ENCODE peak calls at places on chromosomes 1 and 21, in eight cellular contexts. Y is osteocyte, R is right atrium auricular region, M is psoas muscle, N is GM23338, S is Calu3, W is AG10803, J is dorsolateral prefrontal cortex. U is an unnamed sample.
A peak's percentile ranks its signal among the peaks of the same experiment; 100 is the strongest.

GRCh38 chr1:2412395-2412772 is at the start of gene PEX10:
- DNase-seq in Y (peak; percentile 99), R (peak; percentile 95), M (peak; percentile 98), N (peak; percentile 98), S (peak; percentile 98), W (peak; percentile 92), J (peak; percentile 89), U (peak; percentile 99)

GRCh38 chr1:93681095-93681548 is 515 bp downstream of the BCAR3 start:
- DNase-seq in Y (no peak), R (no peak), M (peak; percentile 29), N (no peak), S (no peak), W (no peak), J (no peak), U (no peak)

GRCh38 chr1:225811622-225812487 is 1.9 kb downstream of the EPHX1 start:
- DNase-seq in Y (no peak), R (peak; percentile 61), M (no peak), N (peak; percentile 80), S (no peak), W (peak; percentile 25), J (peak; percentile 42), U (no peak)

GRCh38 chr1:183185941-183186490 is at the start of gene LAMC2:
- DNase-seq in Y (no peak), R (no peak), M (no peak), N (peak; percentile 93), S (peak; percentile 96), W (no peak), J (no peak), U (no peak)

GRCh38 chr21:46191686-46192575 is 7.7 kb upstream of the SPATC1L start:
- DNase-seq in Y (peak; percentile 73), R (peak; percentile 54), M (no peak), N (no peak), S (no peak), W (no peak), J (peak; percentile 24), U (no peak)

GRCh38 chr21:32456497-32456918 is 44.0 kb downstream of the EVA1C start:
- DNase-seq in Y (no peak), R (no peak), M (no peak), N (no peak), S (no peak), W (peak; percentile 48), J (no peak), U (no peak)

GRCh38 chr1:168234846-168235547 is 9.2 kb downstream of the SFT2D2 start:
- DNase-seq in Y (no peak), R (no peak), M (no peak), N (peak; percentile 86), S (peak; percentile 70), W (no peak), J (no peak), U (no peak)

GRCh38 chr1:203189951-203190352 is 3.4 kb upstream of the CHI3L1 start:
- DNase-seq in Y (no peak), R (no peak), M (no peak), N (no peak), S (no peak), W (peak; percentile 50), J (no peak), U (no peak)

GRCh38 chr1:1299686-1300351 is 7.9 kb downstream of the ACAP3 start:
- DNase-seq in Y (no peak), R (no peak), M (no peak), N (peak; percentile 78), S (peak; percentile 48), W (no peak), J (no peak), U (no peak)

GRCh38 chr1:1302006-1302430 is 5.7 kb downstream of the ACAP3 start:
- DNase-seq in Y (no peak), R (no peak), M (no peak), N (peak; percentile 63), S (no peak), W (no peak), J (no peak), U (no peak)

GRCh38 chr1:1298861-1299685 is 8.7 kb downstream of the ACAP3 start:
- DNase-seq in Y (no peak), R (no peak), M (no peak), N (peak; percentile 94), S (no peak), W (no peak), J (peak; percentile 97), U (no peak)

GRCh38 chr1:1297802-1298424 is 9.8 kb downstream of the ACAP3 start:
- DNase-seq in Y (no peak), R (no peak), M (no peak), N (no peak), S (no peak), W (no peak), J (no peak), U (no peak)

GRCh38 chr1:1300352-1300739 is 7.4 kb downstream of the ACAP3 start:
- DNase-seq in Y (no peak), R (no peak), M (no peak), N (no peak), S (no peak), W (no peak), J (no peak), U (no peak)
- TF ChIP-seq CTCF in Y (no peak), R (no peak), M (no peak), N (no peak), S (no peak), W (no peak), J (no peak), U (no peak)

DNA sequence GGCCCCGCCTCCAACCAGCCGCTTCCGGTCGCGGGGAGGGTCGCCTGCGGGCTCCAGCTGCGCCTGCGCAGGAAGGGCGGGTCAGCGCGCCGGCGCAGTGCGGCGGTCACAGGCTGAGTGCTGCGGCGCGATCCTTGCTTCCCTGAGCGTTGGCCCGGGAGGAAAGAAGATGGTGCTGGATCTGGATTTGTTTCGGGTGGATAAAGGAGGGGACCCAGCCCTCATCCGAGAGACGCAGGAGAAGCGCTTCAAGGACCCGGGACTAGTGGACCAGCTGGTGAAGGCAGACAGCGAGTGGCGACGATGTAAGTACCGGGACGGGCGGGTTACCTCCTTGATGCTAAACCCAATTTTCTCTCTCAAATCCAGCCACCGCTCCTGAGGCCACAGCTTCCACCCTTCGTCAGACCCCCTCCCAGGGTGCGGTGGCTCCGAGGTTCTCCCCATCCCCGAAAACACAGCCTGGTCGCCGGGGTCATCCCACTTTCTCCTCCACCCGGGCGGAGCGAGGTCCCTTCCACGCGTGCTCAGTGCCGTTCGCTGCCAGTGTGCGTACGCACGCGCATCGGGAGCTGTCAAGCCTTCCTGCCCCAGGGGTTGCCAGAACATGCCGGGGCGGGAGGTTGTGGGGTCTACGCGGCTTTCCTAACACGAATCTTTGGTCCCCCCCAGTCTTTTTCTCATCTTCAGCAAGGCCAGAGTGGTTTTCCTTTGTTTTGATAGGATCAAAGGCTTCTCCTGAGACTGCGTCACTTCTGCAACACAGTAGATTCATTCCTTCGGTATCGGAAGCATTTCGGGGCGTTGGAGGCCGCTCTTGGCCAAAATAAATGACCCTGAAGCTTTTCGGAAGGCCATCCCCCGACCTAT is at the start of gene SARS1:
- DNase-seq in Y (peak; percentile 97), R (peak; percentile 83), M (peak; percentile 89), N (peak; percentile 94), S (peak; percentile 87), W (peak; percentile 81), J (peak; percentile 79), U (peak; percentile 85)
- TF ChIP-seq CTCF in Y (no peak), R (no peak), M (no peak), N (no peak), S (no peak), W (no peak), J (peak; percentile 14), U (no peak)

GRCh38 chr1:175891783-175892309 is 148.5 kb upstream of the TNR start:
- DNase-seq in Y (no peak), R (no peak), M (no peak), N (no peak), S (no peak), W (no peak), J (no peak), U (no peak)

GRCh38 chr1:175893192-175893591 is 149.8 kb upstream of the TNR start:
- DNase-seq in Y (no peak), R (no peak), M (no peak), N (no peak), S (no peak), W (no peak), J (no peak), U (no peak)

GRCh38 chr1:175894543-175894942 is 151.1 kb upstream of the TNR start:
- DNase-seq in Y (no peak), R (no peak), M (no peak), N (no peak), S (no peak), W (no peak), J (no peak), U (no peak)

GRCh38 chr1:175890958-175891357 is 147.6 kb upstream of the TNR start:
- DNase-seq in Y (no peak), R (no peak), M (no peak), N (no peak), S (no peak), W (no peak), J (no peak), U (no peak)

GRCh38 chr1:175892686-175893085 is 149.3 kb upstream of the TNR start:
- DNase-seq in Y (no peak), R (no peak), M (no peak), N (no peak), S (no peak), W (no peak), J (no peak), U (no peak)
- TF ChIP-seq CTCF in Y (no peak), R (no peak), M (no peak), N (no peak), S (no peak), W (no peak), J (no peak), U (no peak)

GRCh38 chr1:46246548-46247432 is 773 bp upstream of the RAD54L start:
- DNase-seq in Y (peak; percentile 86), R (peak; percentile 64), M (peak; percentile 40), N (peak; percentile 97), S (no peak), W (peak; percentile 36), J (peak; percentile 43), U (peak; percentile 45)

GRCh38 chr1:46244656-46245371 is 2.7 kb upstream of the RAD54L start:
- DNase-seq in Y (no peak), R (no peak), M (no peak), N (peak; percentile 58), S (peak; percentile 4), W (peak; percentile 34), J (no peak), U (no peak)

GRCh38 chr1:46242918-46243317 is 4.6 kb upstream of the RAD54L start:
- DNase-seq in Y (no peak), R (no peak), M (no peak), N (no peak), S (no peak), W (no peak), J (no peak), U (no peak)

GRCh38 chr1:46247433-46248121 is at the start of gene RAD54L:
- DNase-seq in Y (peak; percentile 98), R (peak; percentile 97), M (peak; percentile 98), N (peak; percentile 100), S (peak; percentile 97), W (peak; percentile 99), J (peak; percentile 98), U (peak; percentile 95)

DNA sequence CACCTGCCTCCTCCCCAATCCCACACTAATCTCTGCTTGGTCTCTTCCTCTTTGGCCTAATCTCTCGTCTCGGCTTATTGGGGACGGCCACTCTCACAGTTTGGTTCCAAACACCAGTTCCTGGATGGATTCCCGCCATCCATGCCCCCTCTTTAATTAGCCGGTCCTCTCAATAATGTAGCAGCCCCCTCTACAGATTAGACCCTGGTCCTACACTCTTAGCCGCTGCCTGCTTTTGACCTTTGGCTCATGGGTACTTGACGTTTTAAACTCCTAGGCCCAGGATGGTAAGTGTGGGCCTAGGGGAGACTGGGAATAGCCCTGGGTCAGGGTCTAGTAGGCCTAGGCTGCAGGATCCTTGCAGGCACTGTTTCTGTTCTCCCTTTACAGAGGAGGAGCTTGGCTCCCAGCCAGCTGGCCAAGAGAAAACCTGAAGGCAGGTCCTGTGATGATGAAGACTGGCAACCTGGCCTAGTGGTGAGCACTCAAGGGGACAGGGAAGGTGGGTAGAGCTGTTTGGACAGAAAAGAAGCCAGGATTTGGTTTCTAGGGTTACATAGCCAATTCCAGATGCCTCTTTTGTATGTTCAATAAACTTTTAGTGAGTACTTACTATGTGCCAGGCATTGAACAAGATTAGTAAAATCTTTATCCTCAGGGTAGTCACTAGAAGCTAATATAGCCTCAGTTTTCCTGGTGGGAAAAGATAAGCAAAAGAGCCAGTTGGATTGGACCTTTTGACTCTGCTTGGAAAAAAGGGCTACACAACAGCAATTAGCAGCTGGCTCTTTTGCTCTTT is 758 bp downstream of the RAD54L start:
- DNase-seq in Y (no peak), R (no peak), M (peak; percentile 19), N (peak; percentile 85), S (peak; percentile 73), W (no peak), J (no peak), U (no peak)
- TF ChIP-seq CTCF in Y (no peak), R (no peak), M (no peak), N (peak; percentile 75), S (peak; percentile 23), W (no peak), J (no peak), U (no peak)